ENCODE peak calls at places on chromosomes 13 and 19, in seven cellular contexts. W, Q, E, A, N, J and P are unnamed samples.
A peak's percentile ranks its signal among the peaks of the same experiment; 100 is the strongest.

GRCh38 chr13:51935326-51936171 is 73.8 kb downstream of the CCDC70 start:
- DNase-seq in N (no peak), E (peak; percentile 47), J (peak; percentile 6), Q (peak; percentile 59), W (no peak), A (peak; percentile 9), P (no peak)

GRCh38 chr13:38872693-38873092 is 117.9 kb downstream of the STOML3 start:
- DNase-seq in A (peak; percentile 51), J (peak; percentile 36), N (no peak), E (peak; percentile 67), Q (no peak), W (no peak), P (no peak)

GRCh38 chr19:28864577-28865042 is 348.3 kb downstream of the UQCRFS1 start:
- DNase-seq in J (no peak), E (no peak), W (no peak), Q (peak; percentile 82), N (no peak), A (peak; percentile 51), P (peak; percentile 38)

GRCh38 chr13:34462843-34463242 is 479.2 kb upstream of the NBEA start:
- DNase-seq in Q (peak; percentile 29), J (peak; percentile 87), N (no peak), W (no peak), A (peak; percentile 16), E (no peak), P (peak; percentile 17)

GRCh38 chr13:79281335-79281734 is 124.7 kb downstream of the RBM26 start:
- DNase-seq in E (no peak), W (no peak), N (no peak), Q (no peak), J (no peak), A (no peak), P (no peak)

GRCh38 chr19:17726136-17726741 is 7.0 kb downstream of the MAP1S start:
- DNase-seq in J (no peak), N (no peak), W (no peak), A (no peak), Q (no peak), E (no peak), P (no peak)

GRCh38 chr19:55041627-55042343 is 3.7 kb upstream of the GP6 start:
- DNase-seq in A (no peak), W (no peak), J (no peak), E (no peak), Q (no peak), N (no peak), P (no peak)

GRCh38 chr13:96020155-96020575 is 33.0 kb downstream of the UGGT2 start:
- DNase-seq in J (peak; percentile 64), A (peak; percentile 93), E (peak; percentile 61), N (no peak), W (no peak), Q (peak; percentile 49), P (peak; percentile 18)

GRCh38 chr19:58535857-58536256 is 8.0 kb upstream of the TRIM28 start:
- DNase-seq in W (no peak), J (no peak), A (no peak), N (no peak), E (no peak), Q (no peak), P (no peak)

GRCh38 chr19:8631425-8631819 is 989 bp downstream of the NFILZ start:
- DNase-seq in W (peak; percentile 35), A (peak; percentile 96), N (no peak), Q (no peak), J (peak; percentile 85), E (no peak), P (no peak)

GRCh38 chr19:35332817-35333216 is 3.8 kb downstream of the CD22 start:
- DNase-seq in Q (no peak), A (no peak), W (no peak), E (no peak), N (no peak), J (no peak), P (no peak)

GRCh38 chr19:52307275-52307674 is 10.3 kb downstream of the ZNF480 start:
- DNase-seq in E (no peak), A (peak; percentile 36), W (no peak), N (no peak), Q (no peak), J (peak; percentile 38), P (no peak)

GRCh38 chr19:33064778-33065550 is at the start of gene RHPN2:
- DNase-seq in Q (peak; percentile 81), N (no peak), J (peak; percentile 66), E (peak; percentile 85), W (no peak), A (peak; percentile 63), P (no peak)

GRCh38 chr13:65872448-65872847 is 1357.7 kb downstream of the PCDH9 start:
- DNase-seq in E (no peak), Q (no peak), A (no peak), N (no peak), W (no peak), J (peak; percentile 8), P (no peak)

GRCh38 chr19:16938211-16938610 is 49.4 kb downstream of the F2RL3 start:
- DNase-seq in W (no peak), Q (no peak), J (no peak), E (no peak), N (no peak), A (no peak), P (no peak)

GRCh38 chr19:5448374-5448773 is 6.8 kb upstream of the ZNRF4 start:
- DNase-seq in E (no peak), W (no peak), A (no peak), Q (peak; percentile 61), N (no peak), J (no peak), P (no peak)

GRCh38 chr19:35783469-35784400 is 8.4 kb downstream of the ARHGAP33 start:
- DNase-seq in J (no peak), Q (no peak), N (no peak), E (no peak), A (no peak), W (no peak), P (no peak)

GRCh38 chr13:43293986-43294880 is 270.8 kb downstream of the DNAJC15 start:
- DNase-seq in E (no peak), W (no peak), J (peak; percentile 56), N (no peak), Q (no peak), A (no peak), P (no peak)

GRCh38 chr19:6467384-6467783 is 3.3 kb downstream of the CRB3 start:
- DNase-seq in A (no peak), N (no peak), W (no peak), E (no peak), Q (no peak), J (no peak), P (no peak)

GRCh38 chr19:6471076-6471475 is 7.0 kb downstream of the CRB3 start:
- DNase-seq in Q (no peak), J (no peak), E (no peak), A (no peak), W (no peak), N (no peak), P (no peak)

GRCh38 chr19:6473652-6474051 is 7.9 kb downstream of the DENND1C start:
- DNase-seq in J (no peak), W (no peak), E (peak; percentile 80), A (no peak), N (no peak), Q (peak; percentile 27), P (no peak)

GRCh38 chr19:6472713-6473112 is 8.6 kb downstream of the CRB3 start:
- DNase-seq in J (no peak), W (no peak), E (peak; percentile 64), Q (no peak), A (no peak), N (no peak), P (no peak)

GRCh38 chr19:6470173-6470572 is 6.1 kb downstream of the CRB3 start:
- DNase-seq in N (no peak), Q (no peak), A (no peak), E (no peak), J (no peak), W (no peak), P (no peak)
- TF ChIP-seq CTCF in N (no peak), Q (no peak), A (no peak), E (no peak), J (no peak), W (no peak), P (no peak)

GRCh38 chr19:47572635-47573034 is 313 bp downstream of the ZNF541 start:
- DNase-seq in W (no peak), N (no peak), A (no peak), E (no peak), J (no peak), Q (no peak), P (no peak)
- H3K4me3 ChIP-seq in W (peak overlapping the region; percentile 73), N (peak overlapping the region; percentile 73), A (no peak overlapping the region), E (no peak overlapping the region), J (no peak overlapping the region), Q (peak overlapping the region; percentile 37), P (no peak overlapping the region)

DNA sequence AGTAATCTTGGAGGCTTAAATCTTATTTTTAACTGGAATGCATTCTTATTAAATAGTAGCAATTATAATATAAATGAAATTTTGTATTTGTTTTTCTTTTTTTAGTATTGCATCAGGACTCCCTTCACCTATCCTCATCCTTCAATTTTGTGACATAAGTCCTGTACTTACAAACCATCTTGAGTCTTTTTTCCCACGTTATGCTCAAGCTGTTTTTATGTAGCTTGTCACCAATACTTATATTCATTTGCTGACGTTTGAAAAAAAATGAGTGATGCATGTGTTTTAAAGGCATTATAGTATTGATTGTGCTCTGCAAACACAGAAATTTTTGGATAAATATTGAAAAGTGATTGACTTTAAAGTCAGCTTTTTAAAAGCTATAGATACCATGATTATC is 888 bp downstream of the GPR18 start:
- DNase-seq in J (no peak), W (no peak), A (no peak), N (no peak), Q (no peak), E (no peak), P (no peak)
- TF ChIP-seq CTCF in J (no peak), W (no peak), A (no peak), N (no peak), Q (no peak), E (no peak), P (no peak)

DNA sequence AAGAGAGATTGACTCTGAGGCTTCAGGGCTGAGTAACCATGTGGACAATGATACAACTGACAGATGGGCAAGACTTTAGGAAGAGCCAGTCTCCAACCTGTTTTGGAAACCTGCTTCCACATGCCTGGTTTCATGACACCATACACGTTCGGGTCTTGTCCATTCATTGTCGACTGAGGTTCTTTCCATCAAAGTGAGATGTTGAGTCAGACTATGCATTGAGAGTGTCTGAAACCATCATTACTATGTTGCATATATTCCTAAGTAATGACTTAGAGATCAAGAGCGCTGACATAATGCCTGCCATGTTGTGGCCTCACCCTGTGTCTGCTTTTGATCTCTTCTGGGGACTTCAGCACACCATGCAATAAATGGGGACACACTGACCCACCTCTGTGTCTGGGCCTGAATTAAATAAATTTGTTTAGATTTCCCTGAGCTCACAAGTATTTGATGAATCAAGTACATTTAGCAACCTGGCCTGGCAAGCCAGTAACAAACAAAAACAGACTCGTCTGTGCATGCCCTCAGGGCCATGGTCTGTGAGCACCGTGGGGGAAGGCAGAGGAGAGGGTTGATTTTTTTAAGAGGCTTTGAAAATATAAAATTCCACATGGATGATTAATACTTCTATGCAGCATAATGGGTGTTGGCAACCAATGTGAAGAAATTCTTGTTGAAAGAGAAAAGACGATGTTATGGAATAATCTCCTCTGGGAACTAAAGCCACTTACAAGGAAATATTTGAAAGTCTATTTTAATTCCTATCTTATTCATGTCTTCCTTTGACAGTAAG is 49.9 kb upstream of the UBAC2 start:
- DNase-seq in E (no peak), A (peak; percentile 66), N (no peak), W (no peak), J (peak; percentile 80), Q (no peak), P (peak; percentile 76)
- H3K4me3 ChIP-seq in E (no peak overlapping the region), A (no peak overlapping the region), N (no peak overlapping the region), W (no peak overlapping the region), J (no peak overlapping the region), Q (no peak overlapping the region), P (no peak overlapping the region)

GRCh38 chr19:39341122-39341719 is 1.0 kb upstream of the SAMD4B start:
- DNase-seq in E (peak; percentile 64), W (no peak), A (no peak), N (peak; percentile 81), Q (peak; percentile 29), J (peak; percentile 34), P (no peak)
- TF ChIP-seq CTCF in E (no peak), W (no peak), A (peak; percentile 38), N (no peak), Q (no peak), J (peak; percentile 26), P (peak; percentile 10)